ENCODE peak calls at places on chromosome 11, in eight cellular contexts. G is BE2C; M is ELR; Y is activated naive CD4-positive, alpha-beta T cell treated with anti-CD3 and anti-CD28 coated beads, Interleukin-2, amount 10 ng/mL, durations not matched to agents 7 days and 5 days; W is activated T-cell treated with anti-CD3 and anti-CD28 coated beads, Interleukin-2, amount 50 U/mL, for 4 hours; T is GM23338; P is HEK293T; F is smooth muscle cell of the brain vasculature. X is an unnamed sample.

GRCh38 chr11:121482231-121483129 is 29.7 kb upstream of the SORL1-AS1 start:
- DNase-seq in Y (peak; percentile 74), G (no peak), W (peak; percentile 53), F (no peak), P (no peak), M (no peak), T (no peak), X (peak; percentile 60)

GRCh38 chr11:77171254-77171653 is 43.2 kb downstream of the MYO7A start:
- DNase-seq in F (no peak), P (no peak), T (no peak), Y (no peak), G (no peak), M (no peak), W (no peak), X (no peak)

GRCh38 chr11:128738942-128739341 is 45.1 kb downstream of the FLI1 start:
- DNase-seq in F (no peak), M (no peak), P (no peak), G (no peak), W (no peak), T (no peak), Y (peak; percentile 58), X (no peak)

GRCh38 chr11:88281317-88281712 is 56.2 kb downstream of the CTSC start:
- DNase-seq in W (no peak), F (no peak), Y (no peak), G (no peak), M (peak; percentile 31), T (no peak), P (no peak), X (no peak)

GRCh38 chr11:43712676-43713075 is 32.1 kb downstream of the HSD17B12 start:
- DNase-seq in M (peak; percentile 73), P (no peak), W (no peak), G (no peak), Y (no peak), T (no peak), F (no peak), X (no peak)

GRCh38 chr11:101296896-101297295 is 167.3 kb upstream of the PGR start:
- DNase-seq in G (no peak), P (no peak), T (no peak), Y (no peak), W (no peak), F (no peak), M (peak; percentile 0), X (no peak)

GRCh38 chr11:93236741-93237675 is 39.2 kb upstream of the SLC36A4 start:
- DNase-seq in M (peak; percentile 52), Y (peak; percentile 38), W (no peak), P (peak; percentile 55), T (peak; percentile 80), F (no peak), G (peak; percentile 61), X (no peak)

GRCh38 chr11:15590131-15590530 is 475.4 kb downstream of the INSC start:
- DNase-seq in W (no peak), G (no peak), P (no peak), Y (no peak), T (no peak), F (no peak), M (no peak), X (no peak)